ENCODE peak calls at places on chromosomes 7 and 10, in eight cellular contexts. One of them, this sample, is unnamed.

GRCh38 chr10:44635181-44635580 is 250.3 kb upstream of the CXCL12 start:
- DNase-seq in body of pancreas: no peak
- DNase-seq in endothelial cell: no peak
- DNase-seq in progenitor cell of endocrine pancreas: no peak
- DNase-seq in A549: no peak
- DNase-seq in transverse colon: no peak
- DNase-seq in lower leg skin: no peak
- DNase-seq in cardiac fibroblast: no peak
- DNase-seq in this sample: no peak

GRCh38 chr10:112832361-112832878 is 117.6 kb upstream of the TCF7L2 start:
- DNase-seq in body of pancreas: peak
- DNase-seq in transverse colon: no peak
- DNase-seq in cardiac fibroblast: peak
- DNase-seq in A549: no peak
- DNase-seq in endothelial cell: no peak
- DNase-seq in lower leg skin: no peak
- DNase-seq in progenitor cell of endocrine pancreas: no peak
- DNase-seq in this sample: no peak

GRCh38 chr7:17057143-17057509 is 175.3 kb upstream of the AGR3 start:
- DNase-seq in endothelial cell: no peak
- DNase-seq in cardiac fibroblast: no peak
- DNase-seq in progenitor cell of endocrine pancreas: no peak
- DNase-seq in body of pancreas: no peak
- DNase-seq in transverse colon: no peak
- DNase-seq in A549: no peak
- DNase-seq in lower leg skin: no peak
- DNase-seq in this sample: no peak

GRCh38 chr10:10782603-10783002 is 235.1 kb upstream of the CELF2 start:
- DNase-seq in endothelial cell: no peak
- DNase-seq in cardiac fibroblast: peak
- DNase-seq in transverse colon: no peak
- DNase-seq in body of pancreas: no peak
- DNase-seq in progenitor cell of endocrine pancreas: no peak
- DNase-seq in A549: no peak
- DNase-seq in lower leg skin: no peak
- DNase-seq in this sample: no peak

GRCh38 chr7:15007507-15007906 is 105.0 kb upstream of the DGKB start:
- DNase-seq in A549: no peak
- DNase-seq in transverse colon: no peak
- DNase-seq in endothelial cell: peak
- DNase-seq in body of pancreas: no peak
- DNase-seq in cardiac fibroblast: peak
- DNase-seq in lower leg skin: no peak
- DNase-seq in progenitor cell of endocrine pancreas: no peak
- DNase-seq in this sample: no peak

GRCh38 chr7:92056276-92056675 is 78.0 kb downstream of the CYP51A1 start:
- DNase-seq in cardiac fibroblast: no peak
- DNase-seq in transverse colon: no peak
- DNase-seq in lower leg skin: no peak
- DNase-seq in A549: no peak
- DNase-seq in endothelial cell: no peak
- DNase-seq in body of pancreas: no peak
- DNase-seq in progenitor cell of endocrine pancreas: no peak
- DNase-seq in this sample: no peak

GRCh38 chr7:134636008-134636449 is 10.6 kb upstream of the BPGM start:
- DNase-seq in body of pancreas: no peak
- DNase-seq in endothelial cell: no peak
- DNase-seq in lower leg skin: no peak
- DNase-seq in cardiac fibroblast: peak
- DNase-seq in progenitor cell of endocrine pancreas: no peak
- DNase-seq in A549: no peak
- DNase-seq in transverse colon: no peak
- DNase-seq in this sample: no peak

GRCh38 chr7:140484951-140485350 is 5.6 kb upstream of the MKRN1 start:
- DNase-seq in transverse colon: no peak
- DNase-seq in progenitor cell of endocrine pancreas: no peak
- DNase-seq in lower leg skin: no peak
- DNase-seq in cardiac fibroblast: no peak
- DNase-seq in endothelial cell: no peak
- DNase-seq in A549: no peak
- DNase-seq in body of pancreas: no peak
- DNase-seq in this sample: no peak

GRCh38 chr7:32586291-32587221 is 91.3 kb downstream of the AVL9 start:
- DNase-seq in lower leg skin: no peak
- DNase-seq in body of pancreas: no peak
- DNase-seq in endothelial cell: peak
- DNase-seq in A549: peak
- DNase-seq in transverse colon: no peak
- DNase-seq in progenitor cell of endocrine pancreas: no peak
- DNase-seq in cardiac fibroblast: peak
- DNase-seq in this sample: no peak

GRCh38 chr10:89478085-89478738 is 57.2 kb downstream of the SLC16A12 start:
- DNase-seq in lower leg skin: no peak
- DNase-seq in A549: no peak
- DNase-seq in progenitor cell of endocrine pancreas: no peak
- DNase-seq in transverse colon: no peak
- DNase-seq in body of pancreas: no peak
- DNase-seq in endothelial cell: no peak
- DNase-seq in cardiac fibroblast: peak
- DNase-seq in this sample: no peak

DNA sequence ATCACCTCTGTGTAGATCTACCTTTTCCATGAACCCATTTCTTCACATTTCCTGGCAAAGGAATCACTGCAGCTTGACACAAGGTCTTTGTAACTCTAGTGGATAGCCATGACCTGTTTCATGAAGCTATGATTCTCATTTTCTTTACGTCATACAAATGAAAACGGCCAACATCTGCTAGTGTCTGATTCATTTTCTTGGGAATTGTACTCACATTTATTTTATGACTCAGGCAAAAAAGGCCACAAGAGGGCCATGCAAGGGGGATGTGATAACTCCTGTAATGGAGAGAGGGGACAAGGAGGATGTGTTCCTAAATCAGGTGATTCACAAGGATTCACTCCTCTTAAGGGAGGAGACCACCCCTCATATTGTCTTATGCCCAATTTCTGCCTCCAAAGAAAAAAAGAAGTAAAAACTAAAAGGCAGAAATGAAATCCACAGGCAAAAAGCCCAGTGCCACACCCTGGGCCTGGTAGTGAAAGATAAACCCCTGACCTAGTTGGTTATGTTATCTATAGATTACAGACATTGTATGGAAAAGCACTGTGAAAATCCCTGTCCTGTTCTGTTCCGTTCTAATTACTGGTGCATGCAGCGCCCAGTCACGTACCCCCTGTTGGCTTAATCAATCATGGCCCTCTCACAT is 249.9 kb downstream of the IPMK start:
- DNase-seq in progenitor cell of endocrine pancreas: no peak
- DNase-seq in cardiac fibroblast: peak
- DNase-seq in body of pancreas: no peak
- DNase-seq in endothelial cell: no peak
- DNase-seq in lower leg skin: no peak
- DNase-seq in A549: peak
- DNase-seq in transverse colon: no peak
- DNase-seq in this sample: no peak
- TF ChIP-seq CTCF in progenitor cell of endocrine pancreas: no peak
- TF ChIP-seq CTCF in cardiac fibroblast: peak
- TF ChIP-seq CTCF in body of pancreas: no peak
- TF ChIP-seq CTCF in endothelial cell: no peak
- TF ChIP-seq CTCF in lower leg skin: no peak
- TF ChIP-seq CTCF in A549: peak
- TF ChIP-seq CTCF in transverse colon: no peak
- TF ChIP-seq CTCF in this sample: no peak

GRCh38 chr10:73932625-73933112 is 21.7 kb downstream of the PLAU start:
- DNase-seq in A549: no peak
- DNase-seq in body of pancreas: no peak
- DNase-seq in progenitor cell of endocrine pancreas: no peak
- DNase-seq in transverse colon: no peak
- DNase-seq in endothelial cell: no peak
- DNase-seq in lower leg skin: no peak
- DNase-seq in cardiac fibroblast: no peak
- DNase-seq in this sample: no peak

GRCh38 chr10:73937333-73938020 is 26.5 kb downstream of the PLAU start:
- DNase-seq in lower leg skin: no peak
- DNase-seq in progenitor cell of endocrine pancreas: no peak
- DNase-seq in endothelial cell: peak
- DNase-seq in A549: no peak
- DNase-seq in transverse colon: no peak
- DNase-seq in cardiac fibroblast: peak
- DNase-seq in body of pancreas: no peak
- DNase-seq in this sample: no peak

GRCh38 chr10:73931767-73932624 is 21.1 kb downstream of the PLAU start:
- DNase-seq in body of pancreas: peak
- DNase-seq in A549: peak
- DNase-seq in transverse colon: no peak
- DNase-seq in endothelial cell: no peak
- DNase-seq in cardiac fibroblast: peak
- DNase-seq in lower leg skin: no peak
- DNase-seq in progenitor cell of endocrine pancreas: no peak
- DNase-seq in this sample: no peak

GRCh38 chr10:73934074-73934473 is 23.1 kb downstream of the PLAU start:
- DNase-seq in transverse colon: no peak
- DNase-seq in lower leg skin: no peak
- DNase-seq in A549: no peak
- DNase-seq in progenitor cell of endocrine pancreas: no peak
- DNase-seq in body of pancreas: no peak
- DNase-seq in endothelial cell: no peak
- DNase-seq in cardiac fibroblast: no peak
- DNase-seq in this sample: no peak

DNA sequence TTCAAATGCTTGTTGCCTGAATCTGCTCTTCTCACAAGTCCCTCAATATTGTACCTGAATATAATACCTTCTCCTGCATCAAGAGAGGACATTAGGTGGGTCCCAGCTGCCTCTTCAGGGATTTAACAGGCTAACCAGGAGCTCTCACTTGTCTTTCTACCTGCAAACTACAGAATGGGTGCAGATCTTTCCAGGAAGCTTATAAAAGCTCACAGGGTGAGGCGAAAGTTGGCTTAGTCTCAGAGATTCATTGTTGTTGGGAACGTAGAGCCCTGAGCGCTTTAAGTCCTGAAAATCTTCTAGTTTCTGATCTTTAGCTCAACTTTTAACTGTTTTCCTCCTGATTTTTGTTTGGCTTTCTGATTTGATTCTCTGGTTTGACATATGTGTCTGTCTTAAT is 25.0 kb downstream of the PLAU start:
- DNase-seq in A549: no peak
- DNase-seq in lower leg skin: no peak
- DNase-seq in progenitor cell of endocrine pancreas: no peak
- DNase-seq in body of pancreas: no peak
- DNase-seq in transverse colon: no peak
- DNase-seq in endothelial cell: no peak
- DNase-seq in cardiac fibroblast: no peak
- DNase-seq in this sample: no peak
- TF ChIP-seq CTCF in A549: no peak
- TF ChIP-seq CTCF in lower leg skin: no peak
- TF ChIP-seq CTCF in progenitor cell of endocrine pancreas: no peak
- TF ChIP-seq CTCF in body of pancreas: no peak
- TF ChIP-seq CTCF in transverse colon: no peak
- TF ChIP-seq CTCF in endothelial cell: no peak
- TF ChIP-seq CTCF in cardiac fibroblast: no peak
- TF ChIP-seq CTCF in this sample: no peak

GRCh38 chr10:36036137-36036536 is 394.0 kb upstream of the FZD8 start:
- DNase-seq in cardiac fibroblast: no peak
- DNase-seq in lower leg skin: no peak
- DNase-seq in progenitor cell of endocrine pancreas: no peak
- DNase-seq in body of pancreas: no peak
- DNase-seq in endothelial cell: no peak
- DNase-seq in transverse colon: no peak
- DNase-seq in A549: no peak
- DNase-seq in this sample: no peak

GRCh38 chr10:36038316-36038715 is 396.2 kb upstream of the FZD8 start:
- DNase-seq in endothelial cell: no peak
- DNase-seq in A549: no peak
- DNase-seq in transverse colon: no peak
- DNase-seq in cardiac fibroblast: no peak
- DNase-seq in body of pancreas: no peak
- DNase-seq in lower leg skin: no peak
- DNase-seq in progenitor cell of endocrine pancreas: no peak
- DNase-seq in this sample: no peak

DNA sequence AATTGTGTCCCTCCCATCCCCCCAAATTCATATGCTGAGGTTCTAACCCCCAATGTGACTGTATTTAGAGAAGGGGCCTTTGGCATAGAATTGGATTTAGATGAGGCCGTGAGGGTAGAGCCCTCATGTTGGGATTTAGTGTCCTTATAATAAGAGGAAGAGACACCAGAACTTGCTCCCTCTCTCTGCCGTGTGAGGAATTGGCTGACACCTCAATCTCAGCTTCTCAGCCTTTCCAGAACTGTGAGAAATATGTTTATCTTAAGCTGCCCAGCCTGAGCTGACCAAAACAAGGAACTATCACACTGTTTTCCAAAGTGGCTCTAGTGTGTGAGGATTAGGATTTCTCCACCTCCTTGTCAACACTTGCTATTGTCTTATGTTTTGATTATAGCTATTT is 400.0 kb upstream of the FZD8 start:
- DNase-seq in progenitor cell of endocrine pancreas: no peak
- DNase-seq in A549: no peak
- DNase-seq in lower leg skin: no peak
- DNase-seq in cardiac fibroblast: no peak
- DNase-seq in body of pancreas: no peak
- DNase-seq in transverse colon: no peak
- DNase-seq in endothelial cell: no peak
- DNase-seq in this sample: no peak
- TF ChIP-seq CTCF in progenitor cell of endocrine pancreas: no peak
- TF ChIP-seq CTCF in A549: no peak
- TF ChIP-seq CTCF in lower leg skin: no peak
- TF ChIP-seq CTCF in cardiac fibroblast: peak
- TF ChIP-seq CTCF in body of pancreas: no peak
- TF ChIP-seq CTCF in transverse colon: no peak
- TF ChIP-seq CTCF in endothelial cell: no peak
- TF ChIP-seq CTCF in this sample: no peak

DNA sequence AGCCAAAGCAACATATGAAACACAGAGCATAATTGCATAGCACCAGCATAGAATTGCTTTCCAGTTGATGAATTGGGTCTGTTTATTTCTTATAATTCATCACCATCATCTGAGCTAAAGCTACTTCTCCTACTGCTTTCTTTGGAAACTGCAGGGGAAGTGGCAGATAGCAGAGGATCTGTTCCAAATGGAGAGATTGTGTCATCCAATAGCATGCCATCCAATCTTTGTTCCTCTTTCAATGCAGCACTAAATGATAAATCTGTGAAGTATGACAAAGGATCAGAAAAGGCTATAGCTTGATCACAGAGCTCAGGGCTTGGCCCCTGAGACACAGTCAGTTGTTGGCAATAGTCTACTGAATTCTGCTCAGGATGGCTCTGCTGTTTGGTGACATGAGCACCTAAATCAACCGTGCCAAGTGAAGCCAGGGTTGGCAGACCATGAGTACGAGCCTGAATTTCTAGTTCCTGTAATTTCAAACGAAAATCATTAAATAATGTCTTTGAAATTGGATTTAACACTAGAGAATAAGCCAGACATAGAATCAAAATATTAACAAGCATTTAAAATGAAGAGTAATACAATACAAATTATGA is 90.0 kb downstream of the TFEC start:
- DNase-seq in transverse colon: no peak
- DNase-seq in cardiac fibroblast: no peak
- DNase-seq in A549: no peak
- DNase-seq in lower leg skin: no peak
- DNase-seq in endothelial cell: no peak
- DNase-seq in body of pancreas: no peak
- DNase-seq in progenitor cell of endocrine pancreas: no peak
- DNase-seq in this sample: no peak
- TF ChIP-seq CTCF in transverse colon: no peak
- TF ChIP-seq CTCF in cardiac fibroblast: no peak
- TF ChIP-seq CTCF in A549: no peak
- TF ChIP-seq CTCF in lower leg skin: no peak
- TF ChIP-seq CTCF in endothelial cell: no peak
- TF ChIP-seq CTCF in body of pancreas: no peak
- TF ChIP-seq CTCF in progenitor cell of endocrine pancreas: no peak
- TF ChIP-seq CTCF in this sample: no peak